ENCODE peak calls at places on chromosome X, in six cellular contexts. One of them, this sample, is unnamed.
A peak's percentile ranks its signal among the peaks of the same experiment; 100 is the strongest.

GRCh38 chrX:13911581-13911980 is 94.7 kb upstream of the GPM6B start:
- DNase-seq in heart right ventricle: no peak
- DNase-seq in MV-4-11: no peak
- DNase-seq in left cardiac atrium: no peak
- DNase-seq in head of caudate nucleus: no peak
- DNase-seq in ureter: no peak
- DNase-seq in this sample: no peak

GRCh38 chrX:15336023-15336413 is 695 bp upstream of the PIGA start:
- DNase-seq in MV-4-11: no peak
- DNase-seq in left cardiac atrium: no peak
- DNase-seq in ureter: no peak
- DNase-seq in heart right ventricle: no peak
- DNase-seq in head of caudate nucleus: no peak
- DNase-seq in this sample: peak; percentile 54

GRCh38 chrX:97728225-97728624 is 844.5 kb downstream of the RPA4 start:
- DNase-seq in ureter: no peak
- DNase-seq in head of caudate nucleus: no peak
- DNase-seq in MV-4-11: no peak
- DNase-seq in heart right ventricle: no peak
- DNase-seq in left cardiac atrium: no peak
- DNase-seq in this sample: no peak

GRCh38 chrX:24498975-24499374 is 33.9 kb downstream of the PDK3 start:
- DNase-seq in head of caudate nucleus: no peak
- DNase-seq in ureter: no peak
- DNase-seq in heart right ventricle: no peak
- DNase-seq in MV-4-11: no peak
- DNase-seq in left cardiac atrium: no peak
- DNase-seq in this sample: no peak

GRCh38 chrX:75673468-75673867 is 111.6 kb downstream of the MAGEE2 start:
- DNase-seq in ureter: no peak
- DNase-seq in left cardiac atrium: no peak
- DNase-seq in MV-4-11: no peak
- DNase-seq in heart right ventricle: no peak
- DNase-seq in head of caudate nucleus: no peak
- DNase-seq in this sample: no peak

GRCh38 chrX:24969812-24970211 is 46.0 kb downstream of the ARX start:
- DNase-seq in left cardiac atrium: no peak
- DNase-seq in head of caudate nucleus: no peak
- DNase-seq in MV-4-11: no peak
- DNase-seq in ureter: no peak
- DNase-seq in heart right ventricle: no peak
- DNase-seq in this sample: no peak

GRCh38 chrX:84469226-84469625 is 33.0 kb downstream of the HDX start:
- DNase-seq in heart right ventricle: no peak
- DNase-seq in ureter: no peak
- DNase-seq in left cardiac atrium: no peak
- DNase-seq in MV-4-11: no peak
- DNase-seq in head of caudate nucleus: no peak
- DNase-seq in this sample: peak; percentile 28

GRCh38 chrX:40543661-40544328 is 37.0 kb upstream of the ATP6AP2 start:
- DNase-seq in MV-4-11: no peak
- DNase-seq in ureter: no peak
- DNase-seq in head of caudate nucleus: peak; percentile 29
- DNase-seq in heart right ventricle: peak; percentile 5
- DNase-seq in left cardiac atrium: no peak
- DNase-seq in this sample: peak; percentile 73

GRCh38 chrX:151488677-151489076 is 74.8 kb upstream of the PASD1 start:
- DNase-seq in MV-4-11: peak; percentile 67
- DNase-seq in left cardiac atrium: no peak
- DNase-seq in heart right ventricle: no peak
- DNase-seq in ureter: no peak
- DNase-seq in head of caudate nucleus: no peak
- DNase-seq in this sample: no peak

GRCh38 chrX:140526138-140526537 is 21.3 kb upstream of the SOX3 start:
- DNase-seq in MV-4-11: peak; percentile 23
- DNase-seq in ureter: no peak
- DNase-seq in heart right ventricle: no peak
- DNase-seq in left cardiac atrium: no peak
- DNase-seq in head of caudate nucleus: no peak
- DNase-seq in this sample: no peak

This sample was measured in NCI-H345.